ENCODE peak calls at places on chromosomes 13 and 19, in six cellular contexts. M, K, D, V, E and I are unnamed samples.

GRCh38 chr19:53471916-53472315 is 4.4 kb downstream of the ZNF813 start:
- DNase-seq in M (no peak), K (no peak), D (no peak), V (no peak), E (no peak), I (no peak)

GRCh38 chr13:43546260-43546659 is 240.5 kb downstream of the ENOX1 start:
- DNase-seq in M (no peak), K (no peak), D (no peak), V (peak; percentile 81), E (no peak), I (peak; percentile 14)

GRCh38 chr13:96090240-96091101 is 564 bp downstream of the HS6ST3 start:
- DNase-seq in M (peak; percentile 52), K (no peak), D (no peak), V (peak; percentile 74), E (no peak), I (no peak)

GRCh38 chr19:10952809-10953208 is 8.0 kb upstream of the SMARCA4 start:
- DNase-seq in M (peak; percentile 62), K (no peak), D (no peak), V (no peak), E (no peak), I (no peak)

GRCh38 chr19:38173324-38174041 is 50.5 kb downstream of the DPF1 start:
- DNase-seq in M (no peak), K (peak; percentile 82), D (peak; percentile 67), V (no peak), E (no peak), I (peak; percentile 88)

GRCh38 chr13:91398413-91399188 is at the start of gene GPC5:
- DNase-seq in M (peak; percentile 86), K (peak; percentile 12), D (peak; percentile 4), V (peak; percentile 89), E (peak; percentile 87), I (peak; percentile 49)

GRCh38 chr13:88097541-88097940 is 426.4 kb downstream of the SLITRK5 start:
- DNase-seq in M (no peak), K (no peak), D (no peak), V (no peak), E (no peak), I (no peak)

GRCh38 chr19:28869459-28869858 is 343.5 kb downstream of the UQCRFS1 start:
- DNase-seq in M (no peak), K (no peak), D (no peak), V (no peak), E (no peak), I (no peak)

GRCh38 chr13:106986687-106987434 is 418.9 kb upstream of the ARGLU1 start:
- DNase-seq in M (peak; percentile 38), K (no peak), D (no peak), V (no peak), E (no peak), I (no peak)

GRCh38 chr13:101053694-101054093 is 362.6 kb downstream of the NALCN start:
- DNase-seq in M (no peak), K (no peak), D (no peak), V (no peak), E (no peak), I (no peak)

GRCh38 chr19:10763399-10763798 is 45.5 kb downstream of the DNM2 start:
- DNase-seq in M (no peak), K (no peak), D (no peak), V (no peak), E (no peak), I (no peak)

GRCh38 chr13:100274942-100275506 is 186.1 kb downstream of the PCCA start:
- DNase-seq in M (no peak), K (no peak), D (no peak), V (no peak), E (no peak), I (no peak)

GRCh38 chr19:43532571-43532961 is 422 bp upstream of the ZNF575 start:
- DNase-seq in M (no peak), K (no peak), D (no peak), V (peak; percentile 86), E (peak; percentile 77), I (no peak)

GRCh38 chr13:109720758-109721184 is 65.6 kb downstream of the IRS2 start:
- DNase-seq in M (no peak), K (no peak), D (no peak), V (no peak), E (no peak), I (no peak)

GRCh38 chr19:53980553-53981407 is 10.7 kb upstream of the CACNG6 start:
- DNase-seq in M (peak; percentile 67), K (no peak), D (no peak), V (no peak), E (no peak), I (peak; percentile 65)

GRCh38 chr13:33033361-33033812 is 17.2 kb downstream of the KL start:
- DNase-seq in M (no peak), K (no peak), D (no peak), V (no peak), E (no peak), I (no peak)

GRCh38 chr13:76019421-76020044 is 383.4 kb downstream of the LMO7 start:
- DNase-seq in M (peak; percentile 44), K (no peak), D (no peak), V (peak; percentile 57), E (peak; percentile 54), I (no peak)

GRCh38 chr19:42553292-42554045 is 25.2 kb upstream of the CEACAM1 start:
- DNase-seq in M (no peak), K (no peak), D (no peak), V (no peak), E (no peak), I (no peak)

GRCh38 chr13:100533588-100534041 is 55.0 kb downstream of the GGACT start:
- DNase-seq in M (no peak), K (no peak), D (no peak), V (no peak), E (peak; percentile 91), I (no peak)

DNA sequence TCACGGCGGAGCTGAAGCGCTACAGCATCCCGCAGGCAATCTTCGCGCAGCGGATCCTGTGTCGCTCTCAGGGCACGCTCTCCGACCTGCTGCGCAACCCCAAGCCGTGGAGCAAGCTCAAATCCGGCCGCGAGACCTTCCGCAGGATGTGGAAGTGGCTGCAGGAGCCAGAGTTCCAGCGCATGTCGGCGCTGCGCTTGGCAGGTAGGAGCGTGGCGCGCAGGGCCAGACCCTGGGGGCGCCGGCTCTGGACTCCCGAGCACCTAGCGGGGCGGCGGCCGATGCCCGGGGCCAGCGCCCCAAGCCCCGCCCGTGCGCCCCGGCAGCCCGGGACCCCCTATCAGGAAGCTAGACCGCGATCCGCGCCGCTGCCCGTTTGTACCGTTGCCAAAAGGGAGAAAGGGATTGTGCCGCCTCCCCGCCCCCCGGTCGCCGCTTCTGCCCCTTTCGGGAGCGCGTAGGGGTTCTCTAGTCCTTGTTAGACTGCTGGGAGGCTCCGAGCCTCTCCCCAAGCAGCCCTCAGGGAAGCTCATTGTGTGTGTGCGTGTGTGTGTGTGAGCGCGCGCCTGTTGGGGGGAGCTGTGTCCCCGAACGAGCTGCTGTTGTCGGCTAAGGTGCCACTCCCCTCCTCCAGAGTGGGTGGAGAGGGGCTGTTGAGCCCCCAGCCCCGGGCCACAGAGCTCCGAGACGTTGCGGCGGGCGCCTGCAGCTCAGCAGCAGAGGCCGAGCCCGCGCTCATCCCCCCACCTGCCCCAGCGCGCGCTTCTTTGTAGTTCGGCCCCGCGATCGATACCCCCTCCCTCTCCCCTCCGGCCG is 1.6 kb downstream of the ONECUT3 start:
- DNase-seq in M (no peak), K (no peak), D (no peak), V (peak; percentile 54), E (no peak), I (no peak)
- H3K4me3 ChIP-seq in M (no peak overlapping the region), K (no peak overlapping the region), D (no peak overlapping the region), V (no peak overlapping the region), E (no peak overlapping the region), I (no peak overlapping the region)

DNA sequence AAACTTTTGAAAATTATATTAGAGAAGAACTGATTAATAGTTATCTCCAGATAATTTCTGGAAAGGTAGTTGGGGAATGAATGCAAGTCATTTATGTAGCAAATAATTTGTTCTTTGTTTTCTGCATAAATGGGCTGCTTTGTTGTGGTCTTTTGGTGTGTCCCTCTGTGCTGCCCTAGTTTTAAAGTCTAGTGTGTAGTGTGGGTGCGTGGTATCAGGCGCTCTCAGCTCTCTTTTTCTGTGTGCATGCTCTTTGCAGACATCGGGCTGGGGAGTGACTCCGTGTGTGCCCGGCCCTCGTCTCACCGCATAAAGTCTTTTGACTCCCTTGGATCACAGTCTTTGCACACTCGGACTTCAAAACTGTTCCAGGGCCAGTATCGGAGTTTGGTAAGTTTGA is 94.5 kb downstream of the ARHGEF7 start:
- DNase-seq in M (no peak), K (no peak), D (no peak), V (no peak), E (no peak), I (no peak)
- H3K4me1 ChIP-seq in M (peaks cover 27% of the 10 kb centered on the region), K (peaks cover 68% of the 10 kb centered on the region), D (peaks cover 33% of the 10 kb centered on the region), V (peaks cover 32% of the 10 kb centered on the region), E (no peaks in the 10 kb centered on the region), I (peaks cover 87% of the 10 kb centered on the region)

DNA sequence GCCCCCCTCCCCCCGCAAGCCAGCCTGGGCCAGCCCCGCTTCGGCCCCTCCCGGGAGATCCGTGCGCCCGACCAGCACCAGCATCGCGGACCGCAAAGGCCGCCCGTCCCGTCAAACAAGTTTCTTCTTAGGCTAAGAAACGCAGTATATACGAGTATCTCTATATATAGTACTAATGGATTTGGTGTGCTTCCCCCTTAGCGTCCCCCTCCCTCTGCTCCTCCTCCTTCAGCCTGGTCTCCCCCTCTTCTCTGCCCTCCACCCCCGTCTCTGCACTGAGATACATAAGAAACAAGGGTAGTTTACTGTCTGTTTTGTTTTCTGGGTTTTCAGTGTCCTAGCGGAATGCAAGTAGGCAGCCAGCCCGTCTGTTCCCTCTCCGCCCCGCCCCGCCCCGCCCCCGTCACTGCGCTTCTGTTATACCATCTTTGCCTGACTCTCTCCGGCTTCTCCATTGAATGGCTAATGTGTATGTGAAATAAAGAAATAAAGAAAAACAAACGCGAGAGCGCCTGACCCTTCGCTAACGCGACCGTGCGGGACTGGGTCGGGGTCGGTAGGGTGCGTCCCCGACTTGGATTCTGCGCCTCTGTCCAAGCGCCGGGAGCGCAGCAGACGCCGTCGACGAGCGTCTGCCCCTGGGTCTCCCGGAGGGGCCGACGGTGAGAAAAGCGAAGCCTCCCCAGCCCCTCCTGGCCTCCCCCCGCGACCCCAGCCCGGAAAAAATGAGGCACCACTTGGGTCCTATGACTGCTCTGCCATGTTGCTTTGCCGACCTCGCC is 4.2 kb downstream of the LYL1 start:
- DNase-seq in M (no peak), K (no peak), D (no peak), V (no peak), E (no peak), I (no peak)
- H3K4me3 ChIP-seq in M (no peak overlapping the region), K (peak overlapping the region; percentile 40), D (peak overlapping the region; percentile 66), V (no peak overlapping the region), E (no peak overlapping the region), I (peak overlapping the region; percentile 47)

GRCh38 chr19:48558018-48558684 is 6.2 kb downstream of the SULT2B1 start:
- DNase-seq in M (peak; percentile 93), K (no peak), D (no peak), V (peak; percentile 91), E (peak; percentile 64), I (no peak)

GRCh38 chr19:48554385-48555091 is 2.6 kb downstream of the SULT2B1 start:
- DNase-seq in M (peak; percentile 87), K (no peak), D (no peak), V (peak; percentile 86), E (no peak), I (no peak)

GRCh38 chr19:48556825-48557224 is 4.9 kb downstream of the SULT2B1 start:
- DNase-seq in M (no peak), K (no peak), D (no peak), V (no peak), E (no peak), I (no peak)

GRCh38 chr19:48553676-48554384 is 1.9 kb downstream of the SULT2B1 start:
- DNase-seq in M (peak; percentile 90), K (no peak), D (no peak), V (peak; percentile 93), E (no peak), I (no peak)

GRCh38 chr19:48556163-48556562 is 4.2 kb downstream of the SULT2B1 start:
- DNase-seq in M (peak; percentile 82), K (no peak), D (no peak), V (no peak), E (no peak), I (no peak)
- H3K4me1 ChIP-seq in M (peaks cover 18% of the 10 kb centered on the region), K (no peaks in the 10 kb centered on the region), D (no peaks in the 10 kb centered on the region), V (peaks cover 14% of the 10 kb centered on the region), E (no peaks in the 10 kb centered on the region), I (no peaks in the 10 kb centered on the region)